ENCODE peak calls at places on chromosomes 4 and X, in eight cellular contexts. Q, H, E, Y, R, D, I and A are unnamed samples. For H3K4me1, the result is how much of the 10 kb centered on the place peaks cover.

GRCh38 chrX:153766098-153766817 is 2.2 kb downstream of the PLXNB3 start:
- DNase-seq in D (no peak), I (no peak), Q (peak), Y (peak), H (peak), R (no peak), E (no peak), A (no peak)

GRCh38 chrX:129360175-129360574 is 163.1 kb downstream of the SMARCA1 start:
- DNase-seq in Q (peak), Y (peak), I (peak), R (peak), D (peak), E (peak), H (peak), A (peak)

GRCh38 chr4:114384629-114385028 is 214.0 kb upstream of the UGT8 start:
- DNase-seq in R (peak), E (no peak), Y (no peak), I (no peak), H (peak), D (no peak), Q (peak), A (peak)

GRCh38 chr4:138915725-138916124 is 99.9 kb upstream of the NOCT start:
- DNase-seq in D (no peak), Q (peak), H (no peak), E (no peak), Y (no peak), R (no peak), I (no peak), A (no peak)

GRCh38 chrX:129823115-129823514 is 20.6 kb downstream of the ZDHHC9 start:
- DNase-seq in D (no peak), Y (peak), I (no peak), E (peak), Q (peak), H (no peak), R (no peak), A (peak)

GRCh38 chrX:41828821-41829220 is 94.5 kb downstream of the CASK start:
- DNase-seq in E (no peak), D (no peak), Q (no peak), R (no peak), Y (no peak), I (no peak), H (no peak), A (no peak)

GRCh38 chr4:73518340-73518739 is 36.8 kb downstream of the AFM start:
- DNase-seq in Y (no peak), Q (no peak), H (peak), R (no peak), D (no peak), I (no peak), E (no peak), A (no peak)

GRCh38 chr4:9703391-9703790 is 78.0 kb upstream of the DRD5 start:
- DNase-seq in Y (peak), E (peak), I (no peak), H (peak), Q (peak), D (peak), R (peak), A (peak)

GRCh38 chr4:72857216-72857615 is 212.3 kb downstream of the COX18 start:
- DNase-seq in I (no peak), D (no peak), Q (no peak), E (no peak), H (no peak), Y (no peak), R (no peak), A (no peak)

GRCh38 chrX:7068939-7069367 is 78.6 kb upstream of the STS start:
- DNase-seq in R (no peak), H (no peak), Y (no peak), E (no peak), Q (peak), D (no peak), I (no peak), A (peak)

GRCh38 chrX:109920325-109920724 is 82.6 kb upstream of the TMEM164 start:
- DNase-seq in H (no peak), R (no peak), I (no peak), Q (peak), E (no peak), Y (peak), D (no peak), A (no peak)

GRCh38 chr4:152784490-152785195 is 4.9 kb downstream of the ARFIP1 start:
- DNase-seq in Q (peak), Y (peak), H (peak), E (peak), R (peak), D (no peak), I (no peak), A (peak)

GRCh38 chr4:118012142-118012541 is 22.1 kb upstream of the NDST3 start:
- DNase-seq in Q (no peak), E (no peak), R (no peak), Y (no peak), H (no peak), I (no peak), D (no peak), A (peak)

GRCh38 chrX:135923353-135923752 is 29.8 kb downstream of the SAGE1 start:
- DNase-seq in H (no peak), Q (no peak), D (no peak), I (no peak), R (peak), E (peak), Y (no peak), A (peak)

GRCh38 chr4:109764785-109765419 is 35.0 kb upstream of the PLA2G12A start:
- DNase-seq in Q (no peak), R (no peak), H (no peak), E (no peak), I (no peak), D (no peak), Y (no peak), A (no peak)

GRCh38 chr4:180106997-180107396 is 2136.2 kb upstream of the TENM3 start:
- DNase-seq in Y (no peak), H (no peak), Q (no peak), E (no peak), R (no peak), D (no peak), I (no peak), A (no peak)

GRCh38 chrX:65596270-65596669 is 61.7 kb upstream of the LAS1L start:
- DNase-seq in R (no peak), Y (no peak), H (no peak), I (no peak), E (no peak), D (peak), Q (no peak), A (no peak)

GRCh38 chr4:186725422-186726149 is 1.9 kb upstream of the FAT1 start:
- DNase-seq in E (peak), H (peak), Y (peak), R (peak), I (peak), D (no peak), Q (peak), A (peak)

GRCh38 chrX:40177942-40178715 is 80.4 kb upstream of the BCOR start:
- DNase-seq in R (no peak), Y (no peak), D (no peak), H (no peak), Q (no peak), I (no peak), E (no peak), A (no peak)

GRCh38 chrX:40176256-40176978 is 78.7 kb upstream of the BCOR start:
- DNase-seq in Y (peak), I (no peak), Q (peak), E (peak), H (peak), D (no peak), R (no peak), A (peak)

GRCh38 chrX:40176979-40177430 is 79.2 kb upstream of the BCOR start:
- DNase-seq in D (no peak), R (no peak), H (peak), Y (no peak), I (no peak), Q (peak), E (no peak), A (peak)

GRCh38 chrX:40179333-40179732 is 81.6 kb upstream of the BCOR start:
- DNase-seq in Y (no peak), Q (no peak), E (no peak), H (no peak), I (no peak), R (no peak), D (no peak), A (no peak)

GRCh38 chrX:40177489-40177888 is 79.7 kb upstream of the BCOR start:
- DNase-seq in I (no peak), E (no peak), R (no peak), Y (no peak), D (no peak), H (no peak), Q (no peak), A (no peak)
- H3K4me3 ChIP-seq in I (no peak), E (no peak), R (peak), Y (peak), D (peak), H (no peak), Q (peak), A (peak)

DNA sequence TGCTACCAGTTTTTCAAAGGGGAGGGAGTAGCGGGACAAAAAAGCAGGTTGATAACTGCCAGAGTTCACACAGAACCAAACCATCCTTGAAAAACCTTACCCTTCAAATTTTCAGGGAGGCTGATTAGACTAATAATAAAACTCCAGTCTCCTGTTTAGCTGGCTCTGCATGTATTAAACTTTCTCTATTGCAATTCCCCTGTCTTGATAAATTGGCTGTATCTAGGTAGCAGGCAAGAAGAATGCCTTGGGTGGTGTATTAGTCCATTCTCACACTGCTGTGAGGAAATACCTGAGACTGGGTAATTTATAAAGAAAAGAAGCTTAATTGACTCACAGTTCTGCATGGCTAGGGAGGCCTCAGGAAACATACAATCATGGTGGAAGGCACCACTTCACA is 18.1 kb upstream of the PLP1 start:
- DNase-seq in R (no peak), H (no peak), E (no peak), Q (no peak), Y (no peak), I (no peak), D (no peak), A (no peak)
- H3K4me1 ChIP-seq in R (under half), H (under half), E (under half), Q (under half), Y (under half), I (under half), D (under half), A (under half)

DNA sequence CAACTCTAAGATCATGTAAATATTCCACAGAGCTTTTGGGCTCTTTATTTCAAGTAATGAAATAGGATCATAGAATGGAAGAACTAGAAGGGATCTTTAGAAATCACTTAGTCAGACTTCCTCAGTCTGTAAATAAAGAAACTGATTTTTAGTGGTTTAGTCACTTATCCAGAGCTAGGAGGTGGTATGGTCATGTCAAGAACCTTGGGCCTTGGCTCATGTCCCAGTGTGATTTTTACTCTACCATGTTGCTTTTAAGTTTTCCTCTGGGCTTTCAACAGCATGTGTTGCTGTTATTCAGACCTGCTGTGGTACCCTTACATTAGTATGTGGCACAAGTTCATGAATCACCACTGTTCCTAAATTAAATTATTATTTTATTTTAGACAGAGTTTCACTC is 184.9 kb downstream of the FRAS1 start:
- DNase-seq in I (no peak), Y (no peak), E (no peak), Q (no peak), D (no peak), H (no peak), R (no peak), A (no peak)
- TF ChIP-seq REST in I (no peak), Y (no peak), E (no peak), Q (no peak), D (no peak), H (no peak), R (no peak), A (no peak)

GRCh38 chr4:156775803-156776202 is 195.8 kb downstream of the PDGFC start:
- DNase-seq in H (no peak), R (no peak), I (no peak), E (no peak), Y (no peak), Q (no peak), D (no peak), A (no peak)

GRCh38 chr4:156774422-156774821 is 197.2 kb downstream of the PDGFC start:
- DNase-seq in I (no peak), Y (no peak), Q (no peak), E (no peak), H (peak), R (no peak), D (no peak), A (no peak)

GRCh38 chr4:156778093-156778492 is 193.5 kb downstream of the PDGFC start:
- DNase-seq in I (no peak), R (no peak), Q (no peak), D (no peak), H (no peak), Y (no peak), E (no peak), A (no peak)

GRCh38 chr4:156771171-156771837 is 200.3 kb downstream of the PDGFC start:
- DNase-seq in H (peak), Q (peak), I (no peak), R (peak), E (no peak), Y (no peak), D (no peak), A (peak)

GRCh38 chr4:156773648-156774357 is 197.8 kb downstream of the PDGFC start:
- DNase-seq in Q (no peak), I (no peak), R (no peak), D (no peak), H (no peak), Y (no peak), E (no peak), A (no peak)
- H3K4me3 ChIP-seq in Q (peak), I (no peak), R (no peak), D (no peak), H (no peak), Y (no peak), E (peak), A (no peak)

DNA sequence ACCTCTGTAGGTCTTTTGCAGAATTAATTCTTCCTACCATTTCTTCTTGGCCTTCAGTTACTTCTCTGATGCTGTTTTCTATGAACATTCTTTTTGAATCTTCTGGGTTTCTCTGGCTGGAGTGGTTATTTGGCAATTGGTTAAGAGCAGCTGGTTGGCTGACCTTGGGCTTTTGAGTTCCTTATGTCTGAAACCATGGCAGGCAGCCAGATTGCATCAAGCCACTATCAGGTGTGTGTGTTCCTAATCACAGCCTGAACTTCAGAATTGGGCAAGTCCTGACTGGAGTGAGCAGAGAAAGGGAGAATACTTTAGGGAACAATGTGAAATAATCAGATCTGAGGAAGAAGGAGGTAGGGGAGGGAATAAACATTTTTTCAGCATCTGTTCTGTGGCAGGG is 90.2 kb downstream of the ARHGAP10 start:
- DNase-seq in R (no peak), I (no peak), H (peak), Q (no peak), E (no peak), Y (no peak), D (no peak), A (no peak)
- H3K4me1 ChIP-seq in R (under half), I (under half), H (under half), Q (under half), E (under half), Y (under half), D (under half), A (under half)